ENCODE peak calls at places on chromosomes 2 and 18, in eight cellular contexts. V is fibroblast of lung, H is endothelial cell of umbilical vein, N is K562, D is GM23248, O is SK-N-SH, G is MM.1S, Z is neural progenitor cell. M is an unnamed sample.

GRCh38 chr2:131754929-131755720 is 227.4 kb downstream of the CCDC74A start:
- DNase-seq in G (no peak), H (no peak), N (no peak), D (no peak), V (no peak), O (no peak), Z (no peak), M (no peak)

GRCh38 chr2:27306657-27307544 is 1.3 kb downstream of the UCN start:
- DNase-seq in Z (peak; percentile 42), N (no peak), G (no peak), H (no peak), V (no peak), D (peak; percentile 39), O (peak; percentile 75), M (no peak)

GRCh38 chr2:47504174-47504810 is 101.3 kb downstream of the MSH2 start:
- DNase-seq in H (no peak), N (no peak), Z (no peak), D (no peak), O (no peak), G (no peak), V (no peak), M (peak; percentile 90)

GRCh38 chr2:201298462-201298861 is 38.1 kb downstream of the CASP8 start:
- DNase-seq in H (no peak), D (peak; percentile 47), V (peak; percentile 36), G (no peak), N (no peak), O (no peak), Z (no peak), M (no peak)

GRCh38 chr2:50401772-50402653 is 629.9 kb downstream of the NRXN1 start:
- DNase-seq in V (peak; percentile 50), G (peak; percentile 71), O (peak; percentile 39), D (peak; percentile 55), H (peak; percentile 71), Z (peak; percentile 70), N (peak; percentile 12), M (peak; percentile 84)

GRCh38 chr2:42974697-42975357 is 182.4 kb upstream of the HAAO start:
- DNase-seq in V (peak; percentile 67), G (peak; percentile 24), H (peak; percentile 66), Z (peak; percentile 84), D (peak; percentile 83), O (peak; percentile 95), N (peak; percentile 66), M (peak; percentile 66)

GRCh38 chr2:217853301-217853881 is 149.4 kb downstream of the TNS1 start:
- DNase-seq in H (no peak), D (peak; percentile 90), V (peak; percentile 30), O (no peak), G (no peak), Z (peak; percentile 46), N (no peak), M (no peak)

GRCh38 chr2:4278392-4278791 is 575.0 kb downstream of the DCDC2C start:
- DNase-seq in O (no peak), H (no peak), V (no peak), N (no peak), G (no peak), Z (no peak), D (no peak), M (no peak)

GRCh38 chr18:12907258-12907925 is 23.4 kb upstream of the PTPN2 start:
- DNase-seq in V (peak; percentile 67), Z (peak; percentile 42), H (peak; percentile 61), O (no peak), N (peak; percentile 26), G (no peak), D (peak; percentile 29), M (no peak)

GRCh38 chr2:110854355-110855081 is 122.1 kb downstream of the ACOXL start:
- DNase-seq in D (peak; percentile 6), G (no peak), O (no peak), N (peak; percentile 25), V (no peak), H (no peak), Z (no peak), M (no peak)

GRCh38 chr18:32308493-32309120 is 118.8 kb downstream of the MEP1B start:
- DNase-seq in D (peak; percentile 85), G (no peak), O (no peak), V (peak; percentile 86), H (peak; percentile 81), Z (no peak), N (no peak), M (no peak)

GRCh38 chr18:577606-578005 is 2.6 kb upstream of the CETN1 start:
- DNase-seq in O (no peak), D (peak; percentile 29), G (no peak), Z (no peak), N (no peak), V (no peak), H (no peak), M (no peak)

GRCh38 chr2:84443477-84443876 is 15.6 kb downstream of the SUCLG1 start:
- DNase-seq in H (no peak), Z (no peak), O (no peak), D (no peak), N (no peak), V (peak; percentile 23), G (no peak), M (no peak)

GRCh38 chr2:181426687-181427086 is 30.5 kb upstream of the ITGA4 start:
- DNase-seq in H (no peak), Z (peak; percentile 33), G (no peak), V (no peak), N (no peak), D (no peak), O (no peak), M (no peak)

DNA sequence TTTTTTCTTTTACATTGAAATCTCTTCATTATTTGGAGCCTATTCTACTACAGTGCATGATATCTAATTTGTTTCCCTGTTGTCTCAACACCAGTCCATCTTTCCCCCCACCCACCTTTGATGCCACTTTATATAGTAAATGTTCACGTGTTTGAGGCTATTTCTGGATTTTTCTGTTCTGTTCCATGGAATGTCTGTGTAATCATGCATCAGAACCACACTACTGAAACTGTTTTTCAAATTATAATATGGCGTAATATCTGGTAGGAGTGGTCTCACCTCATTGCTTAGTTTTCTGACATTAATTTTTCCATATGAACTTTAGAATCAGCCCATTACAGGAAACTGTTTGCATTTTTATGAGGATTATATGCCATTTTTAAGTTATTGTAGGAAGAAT is 19.1 kb upstream of the NARS1 start:
- DNase-seq in G (no peak), Z (no peak), N (no peak), V (no peak), H (no peak), D (peak; percentile 33), O (no peak), M (no peak)
- H3K4me2 ChIP-seq in G (no peak overlapping the region), Z (no peak overlapping the region), N (no peak overlapping the region), V (no peak overlapping the region), H (no peak overlapping the region), D (no peak overlapping the region), O (no peak overlapping the region), M (no peak overlapping the region)

GRCh38 chr2:73821669-73822068 is 7.1 kb upstream of the STAMBP start:
- DNase-seq in Z (no peak), H (no peak), D (no peak), G (no peak), N (no peak), V (no peak), O (no peak), M (no peak)
- H3K9ac ChIP-seq in Z (no peak overlapping the region), H (no peak overlapping the region), D (no peak overlapping the region), G (no peak overlapping the region), N (no peak overlapping the region), V (no peak overlapping the region), O (no peak overlapping the region), M (no peak overlapping the region)

GRCh38 chr2:173630425-173631122 is 275.9 kb downstream of the CDCA7 start:
- DNase-seq in G (no peak), N (no peak), V (no peak), Z (no peak), H (no peak), O (no peak), D (no peak), M (no peak)
- H3K27me3 ChIP-seq in G (no peaks in the 10 kb centered on the region), N (peaks cover 12% of the 10 kb centered on the region), V (no peaks in the 10 kb centered on the region), Z (no peaks in the 10 kb centered on the region), H (peaks cover 2% of the 10 kb centered on the region), O (no peaks in the 10 kb centered on the region), D (no peaks in the 10 kb centered on the region), M (no peaks in the 10 kb centered on the region)

DNA sequence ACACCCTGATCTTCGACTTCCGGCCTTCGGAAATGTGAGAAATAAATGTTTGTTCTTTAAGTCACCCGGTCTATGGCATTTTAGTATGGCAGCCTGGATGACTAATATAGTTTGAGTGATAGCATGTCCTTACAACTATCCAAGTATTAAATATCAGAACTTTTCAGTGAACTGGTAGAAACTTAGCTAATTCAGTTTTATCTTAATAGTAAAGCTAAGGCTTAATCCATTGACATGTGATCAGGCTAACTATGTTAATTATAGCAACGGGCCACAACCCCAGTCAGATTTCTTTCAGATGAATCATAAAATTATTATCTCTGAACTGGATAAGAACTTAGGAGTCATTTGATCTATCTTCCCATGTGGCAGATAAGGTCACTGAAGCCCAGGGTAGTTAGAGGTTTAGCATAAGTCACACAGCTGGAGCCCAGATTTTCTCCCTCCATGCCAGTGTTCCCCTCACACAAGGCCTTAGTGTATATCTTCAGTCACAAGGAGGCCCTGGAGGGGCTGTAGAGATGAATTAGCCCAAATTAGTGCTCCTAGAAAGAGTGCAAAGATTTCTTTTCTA is 40.7 kb upstream of the UPP2 start:
- DNase-seq in V (peak; percentile 69), N (no peak), H (no peak), G (no peak), O (no peak), D (peak; percentile 4), Z (no peak), M (no peak)
- H3K4me2 ChIP-seq in V (peak overlapping the region; percentile 13), N (no peak overlapping the region), H (no peak overlapping the region), G (no peak overlapping the region), O (no peak overlapping the region), D (no peak overlapping the region), Z (no peak overlapping the region), M (no peak overlapping the region)

DNA sequence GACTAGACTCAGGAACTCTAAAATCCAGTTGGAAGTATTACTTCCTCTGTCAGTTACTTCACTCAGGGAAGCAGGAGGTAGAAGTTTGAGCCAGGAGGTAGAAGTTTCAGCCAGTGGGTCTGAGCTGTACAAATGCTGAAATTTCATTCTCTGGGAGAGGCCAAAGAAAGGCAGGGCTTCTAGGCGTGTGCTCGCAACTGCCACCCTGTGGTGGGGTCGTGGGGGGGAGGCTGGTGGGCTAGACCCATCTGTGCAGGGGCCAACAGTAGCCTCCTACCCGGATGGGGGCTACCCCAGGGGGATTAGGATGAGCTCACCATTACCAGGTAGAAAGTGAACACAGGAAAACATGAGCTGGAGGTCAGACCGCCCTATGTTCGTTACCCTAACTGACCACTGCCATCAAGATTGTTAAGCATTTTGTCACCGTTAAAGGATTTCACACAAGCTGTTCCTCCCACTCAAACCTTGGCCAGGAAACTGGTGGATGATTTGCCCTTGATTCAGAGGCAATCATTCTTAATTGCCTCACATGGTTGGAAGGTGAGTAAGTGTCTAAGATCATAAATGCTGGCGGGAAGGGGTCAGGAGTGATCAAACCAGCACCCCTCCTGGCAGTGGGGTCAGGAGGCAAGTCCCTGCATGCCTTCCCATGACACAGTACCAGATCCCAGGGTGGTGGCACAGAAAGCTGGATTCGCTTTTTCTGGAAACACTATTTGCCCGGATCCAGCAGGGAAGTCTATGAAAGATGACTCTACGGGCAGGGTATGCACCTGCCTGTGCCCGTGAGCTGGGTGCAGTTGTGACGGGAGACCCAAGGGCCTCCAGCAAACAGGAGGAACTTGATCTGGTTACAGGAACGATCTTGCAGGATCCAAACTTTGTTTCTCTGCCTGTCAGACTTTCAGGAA is 5.2 kb upstream of the FHL2 start:
- DNase-seq in D (peak; percentile 96), V (peak; percentile 99), N (peak; percentile 60), Z (no peak), O (no peak), G (no peak), H (peak; percentile 86), M (no peak)
- H3K9ac ChIP-seq in D (peak overlapping the region; percentile 67), V (peak overlapping the region; percentile 38), N (peak overlapping the region; percentile 44), Z (no peak overlapping the region), O (peak overlapping the region; percentile 25), G (no peak overlapping the region), H (peak overlapping the region; percentile 19), M (no peak overlapping the region)

M was measured in Karpas-422.